ENCODE peak calls at places on chromosomes 2 and 18, in five cellular contexts. W is fibroblast of mammary gland, E is fibroblast of gingiva, T is globus pallidus, J is T1000. B is an unnamed sample.

GRCh38 chr2:237465515-237466227 is 21.4 kb upstream of the MLPH start:
- DNase-seq in T (no peak), J (peak; percentile 68), E (peak; percentile 91), W (peak; percentile 98), B (no peak)

GRCh38 chr2:235854276-235854675 is 313.9 kb downstream of the GBX2 start:
- DNase-seq in J (no peak), T (no peak), E (no peak), W (no peak), B (peak; percentile 93)

GRCh38 chr2:231530099-231531085 is at the start of gene NMUR1:
- DNase-seq in T (no peak), E (no peak), W (no peak), J (no peak), B (no peak)

GRCh38 chr18:49055787-49056186 is 105.0 kb upstream of the SMAD7 start:
- DNase-seq in W (peak; percentile 88), E (peak; percentile 83), J (no peak), T (peak; percentile 21), B (no peak)

GRCh38 chr2:239025081-239025801 is 177.4 kb downstream of the TWIST2 start:
- DNase-seq in J (no peak), T (no peak), W (peak; percentile 82), E (no peak), B (no peak)

GRCh38 chr18:68459968-68460367 is 254.9 kb downstream of the TMX3 start:
- DNase-seq in J (no peak), T (no peak), E (no peak), W (no peak), B (no peak)

GRCh38 chr2:197310271-197310939 is at the start of gene ANKRD44:
- DNase-seq in W (peak; percentile 64), E (peak; percentile 86), T (peak; percentile 88), J (peak; percentile 78), B (peak; percentile 87)

GRCh38 chr2:201127128-201127521 is 11.2 kb downstream of the CFLAR start:
- DNase-seq in J (no peak), E (no peak), T (no peak), W (no peak), B (peak; percentile 36)

GRCh38 chr2:66434679-66435548 is at the start of gene MEIS1:
- DNase-seq in T (peak; percentile 94), J (peak; percentile 79), E (peak; percentile 97), W (peak; percentile 97), B (peak; percentile 98)

GRCh38 chr2:120499784-120500495 is 154.0 kb downstream of the INHBB start:
- DNase-seq in W (no peak), E (no peak), J (no peak), T (no peak), B (no peak)

GRCh38 chr2:230932556-230933511 is 7.8 kb upstream of the GPR55 start:
- DNase-seq in W (peak; percentile 64), J (no peak), E (peak; percentile 45), T (no peak), B (no peak)

GRCh38 chr2:27255187-27255586 is 7.7 kb downstream of the SLC30A3 start:
- DNase-seq in T (no peak), J (no peak), W (no peak), E (no peak), B (no peak)

GRCh38 chr2:223877771-223878410 is 40.5 kb upstream of the AP1S3 start:
- DNase-seq in T (no peak), W (no peak), J (no peak), E (no peak), B (no peak)

GRCh38 chr18:23900979-23901378 is 113.6 kb upstream of the TTC39C start:
- DNase-seq in T (no peak), E (no peak), J (no peak), W (no peak), B (no peak)

GRCh38 chr2:221570321-221571107 is 1.6 kb downstream of the EPHA4 start:
- DNase-seq in E (peak; percentile 24), J (no peak), T (no peak), W (peak; percentile 31), B (peak; percentile 83)

GRCh38 chr2:159091381-159091780 is 122.9 kb downstream of the TANC1 start:
- DNase-seq in W (peak; percentile 80), T (no peak), E (peak; percentile 64), J (no peak), B (no peak)

GRCh38 chr2:122960727-122961641 is 1064.1 kb upstream of the CNTNAP5 start:
- DNase-seq in E (no peak), T (no peak), W (peak; percentile 50), J (peak; percentile 7), B (no peak)

GRCh38 chr2:10497797-10498251 is 49.7 kb upstream of the ODC1 start:
- DNase-seq in J (peak; percentile 80), T (peak; percentile 5), W (peak; percentile 59), E (peak; percentile 40), B (no peak)

GRCh38 chr18:55031576-55031975 is 72.3 kb upstream of the CCDC68 start:
- DNase-seq in E (no peak), W (no peak), J (no peak), T (no peak), B (no peak)

GRCh38 chr2:68366083-68366560 is 1.0 kb downstream of the PLEK start:
- DNase-seq in J (no peak), E (no peak), W (no peak), T (no peak), B (no peak)

GRCh38 chr2:221999702-222000101 is 299.1 kb downstream of the PAX3 start:
- DNase-seq in J (peak; percentile 14), T (no peak), W (peak; percentile 93), E (no peak), B (no peak)

GRCh38 chr2:204072443-204073324 is 136.1 kb downstream of the ICOS start:
- DNase-seq in T (peak; percentile 16), J (no peak), W (peak; percentile 22), E (no peak), B (no peak)

GRCh38 chr2:120862254-120863172 is 126.8 kb downstream of the GLI2 start:
- DNase-seq in E (no peak), J (no peak), W (no peak), T (no peak), B (no peak)

GRCh38 chr2:80410346-80410745 is 105.8 kb upstream of the LRRTM1 start:
- DNase-seq in W (no peak), T (no peak), J (no peak), E (no peak), B (no peak)

GRCh38 chr18:24396082-24396623 is 1.5 kb downstream of the OSBPL1A start:
- DNase-seq in W (peak; percentile 38), E (peak; percentile 67), T (peak; percentile 2), J (no peak), B (no peak)

GRCh38 chr2:227164745-227165350 is 424 bp downstream of the COL4A3 start:
- DNase-seq in T (no peak), E (no peak), J (no peak), W (no peak), B (no peak)

GRCh38 chr2:86002375-86002774 is 103.3 kb downstream of the POLR1A start:
- DNase-seq in T (no peak), J (no peak), E (no peak), W (no peak), B (no peak)

GRCh38 chr2:59301466-59302402 is 1060.6 kb upstream of the FANCL start:
- DNase-seq in W (peak; percentile 75), J (no peak), T (peak; percentile 61), E (peak; percentile 26), B (peak; percentile 36)

GRCh38 chr2:98472132-98472650 is 27.5 kb downstream of the INPP4A start:
- DNase-seq in E (no peak), W (no peak), T (no peak), J (no peak), B (no peak)

GRCh38 chr2:29920130-29920577 is 1.2 kb downstream of the ALK start:
- DNase-seq in W (peak; percentile 18), T (peak; percentile 40), J (peak; percentile 14), E (no peak), B (no peak)

GRCh38 chr18:59708988-59709387 is 11.8 kb upstream of the CCBE1 start:
- DNase-seq in W (no peak), E (no peak), J (no peak), T (no peak), B (no peak)

GRCh38 chr2:173969886-173970285 is 4.7 kb upstream of the SP3 start:
- DNase-seq in T (no peak), J (no peak), W (no peak), E (no peak), B (no peak)

GRCh38 chr18:56511996-56512395 is 126.4 kb downstream of the TXNL1 start:
- DNase-seq in T (no peak), E (no peak), W (no peak), J (no peak), B (no peak)

GRCh38 chr18:9614401-9615279 is at the start of gene PPP4R1:
- DNase-seq in W (peak; percentile 54), J (no peak), E (peak; percentile 73), T (peak; percentile 79), B (peak; percentile 67)

GRCh38 chr2:28567076-28567471 is 71.2 kb downstream of the PLB1 start:
- DNase-seq in E (no peak), T (peak; percentile 15), J (no peak), W (no peak), B (no peak)

GRCh38 chr2:225041210-225041870 is 928 bp downstream of the DOCK10 start:
- DNase-seq in W (peak; percentile 52), T (peak; percentile 76), E (peak; percentile 62), J (no peak), B (no peak)

B was measured in G401.